ENCODE peak calls at places on chromosomes 13 and 19, in nine cellular contexts. L is K562, I is body of pancreas, T is GM06990, X is mucosa of descending colon, O is NB4, K is breast epithelium, U is uterus, D is fibroblast of lung. A is an unnamed sample.

GRCh38 chr13:102678339-102679122 is 16.3 kb downstream of the METTL21C start:
- DNase-seq in O (no peak), X (no peak), D (no peak), L (no peak), K (no peak), U (no peak), T (no peak), I (no peak), A (no peak)

GRCh38 chr19:41641879-41642485 is 15.1 kb upstream of the CEACAM4 start:
- DNase-seq in L (peak), U (no peak), I (peak), D (peak), O (peak), X (peak), T (no peak), K (no peak), A (no peak)

GRCh38 chr13:114151031-114151430 is 18.6 kb upstream of the RASA3 start:
- DNase-seq in K (no peak), D (no peak), I (no peak), L (no peak), X (peak), O (no peak), T (no peak), U (no peak), A (no peak)

GRCh38 chr19:17686027-17686511 is 2.1 kb downstream of the UNC13A start:
- DNase-seq in T (no peak), D (peak), O (no peak), K (no peak), L (peak), I (no peak), U (no peak), X (no peak), A (no peak)

GRCh38 chr13:79531542-79532239 is 50.7 kb downstream of the NDFIP2 start:
- DNase-seq in O (no peak), T (no peak), L (no peak), U (no peak), X (no peak), I (no peak), D (no peak), K (no peak), A (no peak)

GRCh38 chr13:28575200-28575599 is 80.3 kb upstream of the FLT1 start:
- DNase-seq in D (no peak), X (peak), I (no peak), L (peak), T (no peak), U (no peak), O (no peak), K (no peak), A (no peak)

GRCh38 chr13:111577429-111577828 is 257.0 kb downstream of the TEX29 start:
- DNase-seq in K (no peak), X (no peak), L (no peak), D (no peak), T (no peak), U (no peak), I (no peak), O (no peak), A (no peak)

GRCh38 chr13:71828564-71828963 is 38.4 kb downstream of the DACH1 start:
- DNase-seq in K (no peak), U (no peak), O (peak), I (no peak), X (no peak), L (no peak), D (no peak), T (no peak), A (no peak)

GRCh38 chr13:40664100-40665060 is 2.1 kb downstream of the FOXO1 start:
- DNase-seq in K (peak), T (peak), U (peak), O (peak), D (peak), X (peak), I (peak), L (peak), A (no peak)

GRCh38 chr13:64339373-64340063 is 2890.6 kb downstream of the PCDH9 start:
- DNase-seq in K (no peak), L (no peak), T (no peak), O (no peak), D (no peak), I (no peak), X (no peak), U (no peak), A (no peak)

GRCh38 chr13:74129500-74130144 is 4.6 kb downstream of the KLF12 start:
- DNase-seq in D (peak), U (no peak), X (peak), I (no peak), T (no peak), O (no peak), L (no peak), K (no peak), A (no peak)

GRCh38 chr19:50432658-50433057 is at the start of gene MYBPC2:
- DNase-seq in T (no peak), U (no peak), L (no peak), O (no peak), D (no peak), X (no peak), K (no peak), I (peak), A (no peak)

GRCh38 chr13:52737900-52738299 is 1.7 kb downstream of the CNMD start:
- DNase-seq in U (no peak), X (no peak), K (no peak), D (no peak), L (no peak), O (no peak), I (no peak), T (no peak), A (peak)

GRCh38 chr13:110985570-110985969 is 70.7 kb upstream of the ANKRD10 start:
- DNase-seq in O (no peak), L (no peak), I (no peak), X (no peak), K (no peak), T (no peak), D (no peak), U (no peak), A (no peak)

GRCh38 chr19:30156646-30157045 is 214.6 kb downstream of the URI1 start:
- DNase-seq in I (no peak), L (no peak), O (no peak), K (no peak), U (no peak), D (no peak), X (no peak), T (no peak), A (no peak)

GRCh38 chr19:30158067-30158892 is 213.9 kb upstream of the ZNF536 start:
- DNase-seq in I (no peak), X (no peak), L (no peak), U (no peak), D (no peak), O (peak), K (no peak), T (no peak), A (no peak)

GRCh38 chr19:30153326-30154210 is 211.5 kb downstream of the URI1 start:
- DNase-seq in D (no peak), U (no peak), X (no peak), L (no peak), T (peak), O (no peak), I (no peak), K (no peak), A (no peak)

GRCh38 chr19:30154410-30154809 is 212.4 kb downstream of the URI1 start:
- DNase-seq in D (no peak), L (no peak), I (no peak), X (no peak), U (no peak), T (no peak), K (no peak), O (no peak), A (no peak)

DNA sequence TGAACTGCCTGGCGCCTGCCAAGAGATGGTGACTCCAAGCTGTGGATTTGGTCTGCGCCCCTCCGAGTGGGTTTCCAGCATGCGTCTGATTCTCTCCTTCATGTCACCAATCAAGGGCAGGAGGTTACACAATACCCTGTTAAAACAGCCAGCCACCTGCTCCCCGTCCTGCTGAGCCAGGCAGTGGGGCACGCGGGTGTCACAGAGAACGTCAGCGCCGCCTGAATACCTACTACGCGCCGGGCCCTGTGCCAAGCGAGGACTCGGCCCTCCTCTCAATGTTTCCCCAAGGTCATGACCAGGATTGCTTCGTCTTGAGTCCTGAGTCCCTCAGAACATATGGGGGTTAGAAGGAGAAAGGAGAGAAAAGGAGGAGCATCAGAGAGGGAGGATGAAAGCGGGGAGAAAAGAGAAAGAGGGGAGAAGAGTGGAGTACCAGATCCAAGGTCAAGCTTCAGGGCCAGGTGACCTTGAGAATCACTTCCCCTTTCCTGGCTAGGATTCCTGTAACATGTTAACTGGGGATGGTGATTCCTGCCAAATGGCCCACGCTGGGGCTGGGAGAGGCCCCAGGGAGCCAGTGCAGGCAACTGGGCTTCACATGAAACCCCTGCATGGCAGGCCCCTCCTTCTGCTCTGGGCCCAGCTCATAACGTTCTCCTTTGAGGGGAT is 213.6 kb downstream of the URI1 start:
- DNase-seq in K (no peak), D (no peak), O (peak), I (no peak), T (no peak), U (no peak), X (no peak), L (no peak), A (no peak)
- TF ChIP-seq CTCF in K (no peak), D (no peak), O (no peak), I (no peak), T (no peak), U (no peak), X (no peak), L (no peak), A (no peak)

DNA sequence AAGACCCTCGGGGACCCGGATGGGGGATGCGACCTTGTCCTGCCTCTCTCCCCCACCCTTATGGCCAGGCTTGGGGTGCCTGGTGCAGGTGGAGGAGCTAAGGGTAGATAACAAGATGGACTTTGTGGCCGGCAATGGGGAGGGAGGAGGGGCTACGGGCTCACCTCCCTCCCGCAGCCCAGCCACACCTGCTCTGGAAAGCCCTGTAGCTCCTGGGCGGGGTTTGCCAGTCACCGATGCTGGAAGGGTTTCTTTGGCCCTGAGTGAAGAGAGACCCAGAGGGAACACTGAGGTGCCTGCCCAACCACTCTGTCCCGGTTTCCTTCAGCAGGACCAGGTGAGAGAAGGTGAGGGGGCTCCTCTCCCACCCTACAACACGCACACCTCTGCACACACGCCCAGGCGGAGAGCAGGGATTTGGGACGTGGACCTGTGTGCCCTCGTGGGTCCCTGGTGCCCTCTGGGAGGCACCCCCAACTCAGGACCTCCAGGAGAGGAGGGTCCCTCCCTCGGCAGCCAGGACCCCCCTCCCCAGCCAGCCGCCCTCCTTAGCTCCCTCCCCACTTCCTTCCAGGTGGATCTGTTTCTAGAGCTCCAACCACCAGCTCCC is at the start of gene FUT2:
- DNase-seq in U (no peak), O (no peak), T (no peak), D (no peak), I (peak), L (no peak), K (no peak), X (peak), A (no peak)
- H3K4me3 ChIP-seq in U (no peak), O (no peak), T (no peak), D (no peak), I (peak), L (no peak), K (peak), X (peak), A (peak)

DNA sequence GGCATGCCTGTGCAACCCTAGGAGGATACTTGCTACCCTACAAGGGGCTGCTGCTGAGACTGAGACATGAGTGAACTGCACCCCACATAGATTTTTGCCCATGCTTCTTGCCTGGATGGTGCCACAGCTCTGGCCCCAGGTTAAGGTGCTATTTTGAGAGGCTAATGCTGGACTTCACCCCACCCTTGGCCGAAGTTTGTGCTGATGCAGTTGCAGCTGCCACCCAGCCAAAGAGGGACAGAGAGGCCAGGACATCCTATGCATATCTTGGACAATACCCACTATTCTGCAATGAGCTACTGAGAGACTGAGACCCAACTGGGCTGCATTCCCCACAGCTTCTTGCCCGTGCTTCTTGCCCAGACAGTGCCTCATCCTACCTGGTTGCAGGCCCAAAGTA is 34.6 kb downstream of the NHLRC3 start:
- DNase-seq in U (no peak), L (no peak), T (no peak), X (no peak), I (no peak), O (no peak), D (no peak), K (no peak), A (no peak)
- TF ChIP-seq CTCF in U (no peak), L (no peak), T (no peak), X (no peak), I (no peak), O (no peak), D (no peak), K (no peak), A (no peak)

GRCh38 chr13:98976941-98977340 is 923 bp downstream of the DOCK9 start:
- DNase-seq in K (no peak), D (peak), X (no peak), I (no peak), U (no peak), T (no peak), O (no peak), L (no peak), A (no peak)
- H3K4me3 ChIP-seq in K (peak), D (no peak), X (no peak), I (no peak), U (peak), T (no peak), O (no peak), L (no peak), A (peak)

GRCh38 chr19:16288544-16288943 is 36.1 kb upstream of the KLF2 start:
- DNase-seq in T (no peak), O (no peak), I (no peak), D (peak), K (no peak), X (no peak), U (no peak), L (no peak), A (no peak)

GRCh38 chr19:16281743-16282142 is 42.9 kb upstream of the KLF2 start:
- DNase-seq in U (no peak), K (no peak), O (no peak), I (no peak), D (no peak), X (no peak), L (no peak), T (no peak), A (no peak)

GRCh38 chr19:16285769-16286564 is 38.7 kb upstream of the KLF2 start:
- DNase-seq in I (peak), T (no peak), O (peak), X (no peak), U (no peak), L (no peak), D (peak), K (no peak), A (no peak)

GRCh38 chr19:16283103-16283469 is 41.5 kb upstream of the KLF2 start:
- DNase-seq in X (no peak), U (no peak), K (no peak), O (peak), D (no peak), I (no peak), T (no peak), L (no peak), A (no peak)
- TF ChIP-seq CTCF in X (no peak), U (no peak), K (no peak), O (no peak), D (no peak), I (no peak), T (no peak), L (no peak), A (no peak)

GRCh38 chr13:48492123-48493075 is 40.5 kb downstream of the RCBTB2 start:
- DNase-seq in O (peak), L (peak), U (peak), K (no peak), D (no peak), X (peak), I (peak), T (peak), A (no peak)
- H3K4me3 ChIP-seq in O (peak), L (peak), U (peak), K (peak), D (peak), X (no peak), I (no peak), T (peak), A (no peak)